ENCODE peak calls at places on chromosomes 13 and 19, in seven cellular contexts. T is H1, V is H9, S is mesendoderm, W is IMR-90, B is mesenchymal stem cell, A is neuronal stem cell. Y is an unnamed sample.

GRCh38 chr19:55672418-55672817 is 2.6 kb upstream of the EPN1 start:
- DNase-seq in B (no peak), W (peak), S (no peak), T (no peak), V (no peak), A (no peak), Y (no peak)

GRCh38 chr13:51995677-51996551 is 15.3 kb downstream of the ATP7B start:
- DNase-seq in V (no peak), W (no peak), B (no peak), T (no peak), S (peak), A (no peak), Y (no peak)

GRCh38 chr19:55690109-55690768 is 15.2 kb downstream of the EPN1 start:
- DNase-seq in A (no peak), V (no peak), S (no peak), T (no peak), B (no peak), W (no peak), Y (no peak)

GRCh38 chr19:7467009-7467989 is 21.5 kb downstream of the PEX11G start:
- DNase-seq in V (no peak), W (no peak), T (no peak), S (no peak), B (no peak), A (no peak), Y (peak)

GRCh38 chr19:6528544-6529121 is 2.2 kb upstream of the TNFSF9 start:
- DNase-seq in V (no peak), W (no peak), T (no peak), A (no peak), S (peak), B (no peak), Y (peak)

GRCh38 chr13:113123226-113124150 is 889 bp downstream of the F10 start:
- DNase-seq in V (peak), B (no peak), W (no peak), A (no peak), T (no peak), S (peak), Y (no peak)

GRCh38 chr19:39406656-39407393 is at the start of gene ZFP36:
- DNase-seq in A (no peak), S (peak), V (peak), W (peak), B (peak), T (no peak), Y (peak)

GRCh38 chr13:83883061-83883523 is 818 bp upstream of the SLITRK1 start:
- DNase-seq in V (peak), A (no peak), T (no peak), S (peak), B (no peak), W (no peak), Y (no peak)

GRCh38 chr13:111911754-111912452 is 155.0 kb upstream of the SOX1 start:
- DNase-seq in B (no peak), T (no peak), W (no peak), V (peak), S (no peak), A (no peak), Y (no peak)

GRCh38 chr19:1408300-1409203 is 1.2 kb downstream of the DAZAP1 start:
- DNase-seq in V (no peak), T (no peak), B (peak), A (peak), S (peak), W (peak), Y (peak)

GRCh38 chr13:52925221-52925620 is 76.8 kb upstream of the PCDH8 start:
- DNase-seq in T (no peak), W (no peak), V (no peak), A (no peak), S (no peak), B (no peak), Y (no peak)

GRCh38 chr13:99694251-99694650 is 193.0 kb downstream of the TM9SF2 start:
- DNase-seq in W (no peak), A (no peak), S (no peak), T (no peak), B (no peak), V (no peak), Y (no peak)

GRCh38 chr13:93260591-93260990 is 34.0 kb downstream of the GPC6 start:
- DNase-seq in V (no peak), T (no peak), W (peak), B (no peak), S (no peak), A (no peak), Y (no peak)

GRCh38 chr19:10655457-10656312 is 1.5 kb downstream of the ILF3 start:
- DNase-seq in B (peak), S (peak), A (no peak), W (peak), T (no peak), V (no peak), Y (peak)

GRCh38 chr19:33225458-33225925 is at the start of gene SLC7A10:
- DNase-seq in S (no peak), A (no peak), W (no peak), T (no peak), B (no peak), V (no peak), Y (no peak)

GRCh38 chr13:68176486-68176885 is 946.4 kb upstream of the PCDH9 start:
- DNase-seq in T (no peak), B (peak), W (peak), V (no peak), S (no peak), A (no peak), Y (no peak)

GRCh38 chr13:52455677-52456041 is 381 bp downstream of the CKAP2 start:
- DNase-seq in B (peak), V (peak), T (no peak), S (peak), A (peak), W (peak), Y (peak)

GRCh38 chr13:113597386-113598080 is 13.0 kb downstream of the TFDP1 start:
- DNase-seq in T (no peak), B (no peak), V (peak), S (no peak), W (no peak), A (no peak), Y (no peak)

GRCh38 chr19:10617409-10618121 is 7.8 kb upstream of the SLC44A2 start:
- DNase-seq in B (peak), S (no peak), W (peak), V (no peak), A (no peak), T (no peak), Y (peak)

GRCh38 chr13:33401238-33401637 is 115.7 kb upstream of the STARD13 start:
- DNase-seq in A (no peak), S (no peak), B (no peak), T (no peak), W (no peak), V (no peak), Y (no peak)

GRCh38 chr19:13004273-13004672 is 9.0 kb downstream of the NFIX start:
- DNase-seq in V (no peak), W (no peak), B (no peak), S (no peak), A (no peak), T (no peak), Y (no peak)

GRCh38 chr13:42392706-42393572 is 121.0 kb downstream of the AKAP11 start:
- DNase-seq in W (no peak), B (peak), V (no peak), S (peak), A (no peak), T (no peak), Y (no peak)

GRCh38 chr13:51924756-51925544 is 63.2 kb downstream of the CCDC70 start:
- DNase-seq in A (no peak), B (no peak), V (peak), S (no peak), W (no peak), T (no peak), Y (no peak)

GRCh38 chr19:1001538-1002166 is 1.4 kb downstream of the GRIN3B start:
- DNase-seq in T (no peak), B (peak), W (no peak), S (peak), V (peak), A (peak), Y (peak)

GRCh38 chr13:94700536-94700935 is 11.8 kb downstream of the SOX21 start:
- DNase-seq in V (no peak), W (no peak), B (no peak), A (no peak), T (no peak), S (no peak), Y (peak)

GRCh38 chr13:82364525-82364924 is 1517.7 kb downstream of the SLITRK1 start:
- DNase-seq in A (no peak), T (no peak), W (no peak), V (no peak), B (no peak), S (no peak), Y (no peak)

GRCh38 chr13:73299787-73300186 is 241.0 kb downstream of the KLF5 start:
- DNase-seq in T (no peak), V (no peak), W (peak), S (no peak), A (no peak), B (peak), Y (no peak)

GRCh38 chr19:18433039-18433691 is 4.8 kb downstream of the ISYNA1 start:
- DNase-seq in V (peak), W (no peak), S (peak), B (peak), T (no peak), A (no peak), Y (peak)

GRCh38 chr19:1811942-1812425 is at the start of gene ATP8B3:
- DNase-seq in S (no peak), W (no peak), V (no peak), B (no peak), A (no peak), T (no peak), Y (no peak)

GRCh38 chr19:33000910-33001309 is 28.9 kb downstream of the FAAP24 start:
- DNase-seq in B (no peak), W (no peak), S (no peak), A (no peak), V (no peak), T (no peak), Y (no peak)

GRCh38 chr13:101529419-101529818 is 76.9 kb downstream of the ITGBL1 start:
- DNase-seq in B (peak), A (no peak), W (peak), S (peak), T (no peak), V (no peak), Y (no peak)

GRCh38 chr13:47886314-47886713 is 114.8 kb downstream of the SUCLA2 start:
- DNase-seq in V (no peak), B (no peak), T (no peak), W (no peak), S (peak), A (no peak), Y (no peak)

GRCh38 chr19:44809856-44810554 is 1.1 kb downstream of the BCAM start:
- DNase-seq in S (no peak), A (no peak), T (no peak), V (no peak), W (no peak), B (no peak), Y (no peak)

GRCh38 chr19:44807652-44808462 is 1.0 kb upstream of the BCAM start:
- DNase-seq in S (peak), B (peak), V (peak), W (peak), A (peak), T (peak), Y (peak)

GRCh38 chr19:44808463-44809371 is at the start of gene BCAM:
- DNase-seq in B (peak), W (peak), T (no peak), A (peak), V (peak), S (peak), Y (no peak)

GRCh38 chr19:44806271-44806670 is 2.6 kb upstream of the BCAM start:
- DNase-seq in A (no peak), V (no peak), S (no peak), W (no peak), T (no peak), B (no peak), Y (peak)

DNA sequence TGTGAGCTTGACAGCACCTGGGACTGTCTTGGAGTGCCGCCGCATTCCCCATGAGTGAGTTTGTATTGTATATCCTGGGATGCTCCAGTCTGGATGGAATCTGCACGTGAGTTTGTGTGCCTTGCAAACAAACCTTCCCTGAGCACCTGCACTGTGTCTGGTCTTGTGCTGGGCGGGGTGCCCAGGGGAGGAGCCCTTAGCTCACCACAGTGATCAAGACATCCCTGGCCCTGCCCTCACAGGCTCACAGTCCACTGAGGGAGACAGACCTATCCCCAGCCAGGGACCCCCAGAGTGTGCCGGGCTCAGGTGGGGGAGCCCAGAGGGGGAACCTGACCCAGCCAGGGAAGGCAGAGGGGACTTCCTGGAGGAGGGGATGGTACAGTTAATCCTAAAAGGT is 1.7 kb upstream of the BCAM start:
- DNase-seq in A (no peak), T (no peak), B (no peak), W (no peak), S (no peak), V (no peak), Y (peak)
- H2BK5ac ChIP-seq in A (no peak), T (peak), B (peak), W (no peak), S (no peak), V (no peak), Y (no peak)

DNA sequence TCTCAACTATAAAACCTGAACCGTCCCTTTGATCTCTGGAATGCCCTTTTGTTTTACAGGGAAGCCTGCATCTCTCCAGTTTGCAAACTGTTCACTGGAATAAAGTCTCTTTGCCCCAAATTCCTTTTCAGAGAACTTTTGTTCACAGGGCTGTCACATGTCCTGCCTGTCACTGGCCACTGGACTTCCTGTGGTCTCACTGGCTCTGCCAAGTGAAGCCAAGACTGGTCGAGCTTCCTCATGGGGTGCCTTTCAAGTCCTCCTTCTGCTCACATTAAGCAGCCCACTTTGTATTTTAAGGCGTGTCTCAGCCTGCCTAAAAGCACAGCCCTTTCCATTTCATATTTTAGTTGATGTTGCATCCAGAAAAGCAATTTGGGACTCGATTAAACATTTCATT is 215.7 kb downstream of the KATNAL1 start:
- DNase-seq in T (no peak), S (no peak), A (no peak), W (no peak), B (no peak), V (no peak), Y (no peak)
- H3K23ac ChIP-seq in T (no peak), S (no peak), A (no peak), W (no peak), B (no peak), V (no peak), Y (no peak)

GRCh38 chr13:27035892-27036235 is 135.7 kb downstream of the USP12 start:
- DNase-seq in T (no peak), B (peak), A (no peak), W (peak), V (peak), S (no peak), Y (peak)

GRCh38 chr13:27038323-27038722 is 133.3 kb downstream of the USP12 start:
- DNase-seq in T (no peak), V (no peak), A (no peak), W (peak), B (peak), S (no peak), Y (no peak)

GRCh38 chr13:27037571-27037970 is 134.0 kb downstream of the USP12 start:
- DNase-seq in T (no peak), W (no peak), B (peak), S (no peak), V (no peak), A (no peak), Y (no peak)

GRCh38 chr13:27036236-27036981 is 135.2 kb downstream of the USP12 start:
- DNase-seq in B (peak), T (no peak), W (no peak), V (peak), A (no peak), S (peak), Y (peak)

GRCh38 chr13:27037171-27037570 is 134.4 kb downstream of the USP12 start:
- DNase-seq in W (no peak), S (no peak), V (no peak), A (no peak), B (no peak), T (no peak), Y (no peak)
- H3K4me2 ChIP-seq in W (no peak), S (no peak), V (no peak), A (no peak), B (no peak), T (no peak), Y (no peak)

DNA sequence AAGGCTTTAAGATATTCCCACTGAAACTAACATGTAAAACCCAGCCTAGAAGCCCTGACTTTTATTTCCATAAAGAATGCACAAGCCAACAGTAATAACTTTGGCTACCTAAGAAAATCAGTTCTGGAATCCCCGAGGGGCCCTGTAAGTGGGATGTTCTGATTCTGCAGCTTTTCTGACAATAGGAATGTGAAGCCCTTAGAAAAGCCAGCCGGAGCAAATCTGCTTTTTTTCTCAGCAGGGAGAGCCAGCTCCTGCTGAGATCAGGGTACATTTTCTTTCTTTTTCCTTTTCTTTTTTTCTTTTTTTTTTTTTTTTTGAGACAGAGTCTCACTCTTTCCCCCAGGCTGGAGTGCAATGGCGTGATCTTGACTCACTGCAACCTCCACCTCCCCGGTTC is 8.0 kb upstream of the GARRE1 start:
- DNase-seq in W (no peak), V (no peak), T (no peak), S (no peak), B (no peak), A (no peak), Y (no peak)
- H2BK5ac ChIP-seq in W (no peak), V (no peak), T (no peak), S (no peak), B (no peak), A (no peak), Y (no peak)

Y was measured in trophoblast cell.